ENCODE peak calls at places on chromosomes 13 and 19, in seven cellular contexts. R is fibroblast of mammary gland; J is C1 segment of cervical spinal cord; H is Kasumi-1; D is GM03348; O is mucosa of descending colon; B is stimulated activated CD4-positive, alpha-beta T cell treated with anti-CD3 and anti-CD28 coated beads, Interleukin-2, amount 100 ng/mL, for 4 hours. U is an unnamed sample.

GRCh38 chr13:71874490-71874889 is 7.5 kb upstream of the DACH1 start:
- DNase-seq in R (no peak), J (no peak), H (no peak), D (no peak), O (no peak), B (no peak), U (no peak)

GRCh38 chr13:114104626-114105350 is 27.6 kb downstream of the RASA3 start:
- DNase-seq in R (no peak), J (no peak), H (no peak), D (no peak), O (peak), B (no peak), U (no peak)

GRCh38 chr13:34913040-34913439 is 29.0 kb upstream of the NBEA start:
- DNase-seq in R (peak), J (no peak), H (peak), D (peak), O (no peak), B (no peak), U (no peak)

GRCh38 chr19:737591-738093 is 13.3 kb upstream of the MISP start:
- DNase-seq in R (peak), J (no peak), H (peak), D (peak), O (no peak), B (peak), U (peak)

GRCh38 chr13:72643339-72643989 is 84.0 kb downstream of the MZT1 start:
- DNase-seq in R (peak), J (no peak), H (peak), D (peak), O (no peak), B (peak), U (peak)

GRCh38 chr13:45522571-45522970 is 57.8 kb downstream of the COG3 start:
- DNase-seq in R (no peak), J (no peak), H (no peak), D (no peak), O (no peak), B (no peak), U (no peak)

GRCh38 chr13:100392709-100393630 is 195.6 kb downstream of the GGACT start:
- DNase-seq in R (peak), J (no peak), H (peak), D (peak), O (no peak), B (peak), U (peak)

GRCh38 chr13:99495478-99496321 is 5.6 kb upstream of the TM9SF2 start:
- DNase-seq in R (no peak), J (no peak), H (no peak), D (peak), O (no peak), B (no peak), U (no peak)

GRCh38 chr13:45718992-45719391 is 16.9 kb downstream of the CBY2 start:
- DNase-seq in R (no peak), J (no peak), H (no peak), D (peak), O (no peak), B (no peak), U (no peak)

GRCh38 chr19:5484398-5485285 is 29.4 kb downstream of the ZNRF4 start:
- DNase-seq in R (no peak), J (no peak), H (no peak), D (peak), O (no peak), B (no peak), U (no peak)

GRCh38 chr13:45339867-45340266 is 1.1 kb downstream of the TPT1 start:
- DNase-seq in R (no peak), J (no peak), H (no peak), D (no peak), O (no peak), B (peak), U (no peak)

GRCh38 chr13:39144941-39145533 is 106.8 kb downstream of the NHLRC3 start:
- DNase-seq in R (peak), J (peak), H (peak), D (peak), O (no peak), B (no peak), U (peak)

GRCh38 chr19:33404916-33405315 is 31.4 kb downstream of the CEBPG start:
- DNase-seq in R (peak), J (no peak), H (no peak), D (no peak), O (peak), B (no peak), U (no peak)

GRCh38 chr13:110503037-110503901 is 58.3 kb downstream of the RAB20 start:
- DNase-seq in R (no peak), J (no peak), H (no peak), D (no peak), O (peak), B (no peak), U (peak)